ENCODE peak calls at places on chromosomes 12 and 14, in nine cellular contexts. R is astrocyte, I is fibroblast of lung, S is OCI-LY7, X is ovary, L is A549, T is GM23248, C is colonic mucosa, Q is mammary epithelial cell. O is an unnamed sample. For H3K9me3, the result is how much of the 10 kb centered on the place peaks cover.

GRCh38 chr12:66453837-66454236 is 151.5 kb downstream of the HELB start:
- DNase-seq in C (no peak), I (peak), X (no peak), L (no peak), Q (peak), T (no peak), R (no peak), S (no peak), O (peak)

GRCh38 chr12:132812631-132813305 is 15.9 kb downstream of the GOLGA3 start:
- DNase-seq in X (no peak), L (no peak), S (no peak), C (no peak), I (peak), T (peak), Q (no peak), R (peak), O (no peak)

GRCh38 chr12:111767362-111768158 is 827 bp downstream of the ALDH2 start:
- DNase-seq in C (peak), X (no peak), R (peak), I (peak), Q (no peak), S (no peak), L (peak), T (peak), O (peak)

GRCh38 chr12:62859203-62859799 is 75.6 kb downstream of the PPM1H start:
- DNase-seq in X (no peak), C (no peak), Q (no peak), I (no peak), L (no peak), T (no peak), R (no peak), S (no peak), O (no peak)

GRCh38 chr14:89534896-89535615 is 118.0 kb upstream of the FOXN3 start:
- DNase-seq in X (no peak), T (peak), Q (peak), L (no peak), I (peak), C (no peak), S (no peak), R (peak), O (peak)

GRCh38 chr12:124391340-124392261 is 96.7 kb downstream of the RFLNA start:
- DNase-seq in S (peak), R (peak), L (peak), X (peak), C (peak), T (peak), Q (no peak), I (no peak), O (peak)

GRCh38 chr12:121581681-121582439 is 1.0 kb upstream of the KDM2B start:
- DNase-seq in I (peak), Q (no peak), C (peak), T (peak), R (no peak), S (peak), X (no peak), L (no peak), O (peak)

GRCh38 chr14:50061664-50062437 is 54.5 kb downstream of the VCPKMT start:
- DNase-seq in R (peak), L (no peak), S (peak), C (peak), Q (peak), T (peak), X (no peak), I (peak), O (peak)

GRCh38 chr12:49325606-49326005 is 2.6 kb downstream of the TROAP start:
- DNase-seq in C (no peak), X (no peak), Q (no peak), S (no peak), T (no peak), R (no peak), I (no peak), L (no peak), O (no peak)

GRCh38 chr12:57127710-57128518 is at the start of gene LRP1:
- DNase-seq in Q (peak), I (peak), S (peak), X (peak), T (peak), R (peak), C (peak), L (peak), O (peak)

GRCh38 chr14:73887704-73888459 is 1.2 kb downstream of the ZNF410 start:
- DNase-seq in R (no peak), X (no peak), T (peak), C (no peak), L (no peak), Q (no peak), I (no peak), S (peak), O (no peak)

GRCh38 chr12:113735146-113735545 is 231.0 kb downstream of the RBM19 start:
- DNase-seq in Q (no peak), R (no peak), C (no peak), X (no peak), I (no peak), T (no peak), S (no peak), L (no peak), O (no peak)

GRCh38 chr12:14892726-14893442 is 7.2 kb upstream of the MGP start:
- DNase-seq in T (peak), X (peak), C (no peak), S (peak), R (no peak), Q (no peak), L (peak), I (peak), O (peak)

DNA sequence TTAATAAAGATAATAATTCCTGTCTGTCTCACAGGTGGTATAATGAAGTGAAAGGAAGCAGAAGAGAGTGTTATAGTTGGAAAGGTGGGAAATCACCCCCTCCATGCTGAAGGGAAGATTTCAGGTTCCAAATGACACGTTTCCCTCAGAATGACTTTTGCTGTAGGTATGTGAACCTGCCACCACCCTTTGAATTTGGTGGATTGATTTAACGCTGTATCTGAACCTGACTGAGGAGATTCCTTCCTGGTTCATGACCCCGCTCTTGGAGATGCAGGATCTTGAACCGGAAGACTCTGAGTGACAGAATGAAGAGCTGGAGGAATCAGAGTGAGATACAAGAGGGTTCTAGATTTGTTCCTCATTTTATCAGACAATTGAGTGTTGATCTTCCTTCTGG is 20.3 kb upstream of the EMP1 start:
- DNase-seq in C (peak), L (no peak), T (no peak), Q (no peak), X (no peak), S (no peak), I (no peak), R (no peak), O (no peak)
- H3K4me3 ChIP-seq in C (no peak), L (no peak), T (no peak), Q (no peak), X (no peak), S (no peak), I (no peak), R (no peak), O (no peak)

DNA sequence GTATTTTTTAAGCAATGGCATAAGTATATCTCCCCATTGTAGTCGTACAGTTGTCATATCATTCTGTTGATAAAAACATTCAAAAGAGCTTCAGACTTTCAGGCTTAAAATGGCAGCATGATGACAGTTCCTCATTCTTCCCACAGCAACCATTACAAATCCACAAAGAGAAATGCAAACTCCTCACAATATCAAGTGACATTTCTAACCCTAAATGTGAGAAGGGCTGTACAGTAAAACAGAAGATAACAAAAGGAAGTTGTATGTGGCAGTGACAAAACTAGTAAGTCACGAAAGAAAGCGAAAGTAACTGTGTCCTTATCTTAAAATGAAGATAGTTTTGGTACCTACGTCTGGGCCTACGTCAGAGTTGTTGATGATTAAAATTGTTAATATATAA is 46.7 kb downstream of the GXYLT1 start:
- DNase-seq in S (no peak), Q (no peak), L (no peak), I (no peak), R (no peak), X (no peak), C (no peak), T (no peak), O (no peak)
- H3K9me3 ChIP-seq in S (under half), Q (under half), L (under half), I (under half), R (under half), X (under half), C (under half), T (under half), O (under half)

DNA sequence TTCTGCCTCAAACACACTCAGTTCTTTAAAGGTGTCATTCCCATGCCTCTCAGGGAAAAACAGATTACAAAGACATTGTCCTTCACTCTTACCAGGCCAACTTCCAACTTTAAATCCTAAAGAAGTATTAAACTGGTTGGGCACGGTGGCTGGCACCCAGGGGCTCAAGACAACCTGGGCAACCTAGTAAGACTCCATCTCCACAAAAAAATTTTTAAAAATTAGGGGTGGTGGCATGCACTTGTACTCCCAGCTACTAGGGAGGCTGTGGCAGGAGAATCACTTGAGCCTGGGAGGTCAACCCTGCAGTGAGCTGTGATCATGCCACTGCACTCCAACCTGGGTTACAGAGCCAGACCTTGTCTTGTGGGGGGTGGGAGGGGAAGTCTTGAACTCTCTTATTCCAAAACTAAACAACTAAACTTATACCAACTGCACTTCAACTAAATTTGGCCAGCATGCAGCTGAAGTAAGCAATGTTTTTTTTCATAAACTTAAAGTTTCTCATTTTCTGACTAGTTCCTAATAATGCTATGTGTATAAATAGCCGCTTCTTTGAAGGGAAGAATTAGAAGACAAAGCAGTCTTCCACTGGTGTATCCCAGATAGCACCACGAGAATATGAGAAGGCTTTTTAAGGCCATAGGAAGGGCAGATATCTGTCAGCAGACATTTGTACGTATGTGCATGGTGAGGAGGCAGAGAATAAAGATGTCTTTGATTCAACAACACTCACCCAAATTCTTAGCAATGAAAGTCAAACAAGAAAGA is 2.4 kb downstream of the SLC11A2 start:
- DNase-seq in S (no peak), L (no peak), C (no peak), R (peak), T (peak), X (no peak), Q (peak), I (peak), O (peak)
- H3K4me3 ChIP-seq in S (peak), L (no peak), C (peak), R (peak), T (peak), X (peak), Q (peak), I (peak), O (peak)

GRCh38 chr12:60501124-60501729 is 905.4 kb downstream of the SLC16A7 start:
- DNase-seq in L (no peak), X (no peak), T (peak), Q (peak), S (no peak), I (peak), R (peak), C (no peak), O (peak)

GRCh38 chr12:60494249-60494648 is 898.4 kb downstream of the SLC16A7 start:
- DNase-seq in R (peak), I (peak), L (peak), S (no peak), Q (peak), X (no peak), T (peak), C (no peak), O (peak)

DNA sequence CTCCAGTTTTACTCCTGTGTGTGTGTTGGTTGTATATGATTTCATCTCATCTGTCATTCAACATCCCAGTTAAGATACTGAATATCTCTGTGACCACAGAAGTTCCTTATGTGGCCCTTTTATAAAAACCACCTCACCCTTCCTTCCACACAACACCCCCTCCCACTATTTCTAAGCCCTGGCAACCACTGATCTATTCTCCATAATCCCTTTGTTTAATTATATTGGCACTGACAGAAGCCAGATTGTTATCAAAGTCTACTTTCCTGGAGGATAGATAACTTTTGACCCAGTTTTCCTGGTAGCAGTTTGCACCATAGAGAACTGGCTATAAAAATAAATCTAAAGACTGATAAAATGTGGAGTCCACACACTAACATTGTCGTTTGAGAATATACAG is 902.8 kb downstream of the SLC16A7 start:
- DNase-seq in S (no peak), Q (no peak), C (no peak), T (no peak), I (no peak), X (no peak), L (no peak), R (no peak), O (no peak)
- H3K9me3 ChIP-seq in S (under half), Q (under half), C (under half), T (under half), I (under half), X (under half), L (under half), R (under half), O (under half)

GRCh38 chr14:100688051-100688450 is 38.6 kb upstream of the DLK1 start:
- DNase-seq in S (no peak), C (no peak), Q (no peak), T (no peak), X (no peak), R (no peak), I (no peak), L (no peak), O (no peak)

GRCh38 chr14:100687386-100687785 is 39.3 kb upstream of the DLK1 start:
- DNase-seq in C (no peak), Q (no peak), X (no peak), I (no peak), T (no peak), L (no peak), R (no peak), S (no peak), O (no peak)

GRCh38 chr14:100684961-100685360 is 41.7 kb upstream of the DLK1 start:
- DNase-seq in Q (no peak), R (no peak), I (no peak), T (no peak), C (no peak), S (no peak), X (no peak), L (no peak), O (no peak)

GRCh38 chr14:100688598-100689499 is 37.8 kb upstream of the DLK1 start:
- DNase-seq in I (peak), L (peak), C (no peak), S (no peak), X (no peak), Q (peak), T (peak), R (peak), O (peak)

GRCh38 chr14:100686858-100687257 is 39.8 kb upstream of the DLK1 start:
- DNase-seq in S (no peak), T (no peak), L (no peak), C (no peak), X (no peak), Q (no peak), R (no peak), I (no peak), O (no peak)
- H3K4me3 ChIP-seq in S (no peak), T (no peak), L (no peak), C (no peak), X (no peak), Q (no peak), R (no peak), I (no peak), O (no peak)

O was measured in adipocyte.